ENCODE peak calls at places on chromosome X, in six cellular contexts. Z is endothelial cell, Y is AG04450, D is psoas muscle, I is right atrium auricular region, X is cardiac muscle cell. N is an unnamed sample.
A peak's percentile ranks its signal among the peaks of the same experiment; 100 is the strongest.

GRCh38 chrX:121389976-121390709 is 342.7 kb downstream of the GLUD2 start:
- DNase-seq in Y (no peak), X (no peak), D (no peak), I (no peak), Z (no peak), N (no peak)

GRCh38 chrX:29419774-29420553 is 795.4 kb upstream of the MAGEB2 start:
- DNase-seq in X (peak; percentile 88), Z (no peak), Y (no peak), D (no peak), I (no peak), N (no peak)

GRCh38 chrX:129006491-129006890 is 516.8 kb downstream of the SMARCA1 start:
- DNase-seq in I (no peak), Z (no peak), Y (no peak), D (no peak), X (no peak), N (no peak)

GRCh38 chrX:119398587-119398973 is 556 bp upstream of the SLC25A43 start:
- DNase-seq in D (no peak), I (no peak), X (peak; percentile 22), Z (no peak), Y (no peak), N (no peak)

GRCh38 chrX:31420711-31421151 is 348.9 kb upstream of the FTHL17 start:
- DNase-seq in Y (no peak), D (no peak), I (no peak), Z (no peak), X (peak; percentile 69), N (peak; percentile 0)

GRCh38 chrX:115449742-115450141 is 111.2 kb upstream of the PLS3 start:
- DNase-seq in Z (no peak), I (peak; percentile 64), Y (no peak), D (peak; percentile 66), X (peak; percentile 82), N (no peak)

GRCh38 chrX:51336584-51336983 is 4.0 kb downstream of the NUDT10 start:
- DNase-seq in Y (no peak), Z (peak; percentile 2), D (no peak), I (no peak), X (peak; percentile 52), N (peak; percentile 37)

GRCh38 chrX:74800062-74800461 is 125.2 kb downstream of the NEXMIF start:
- DNase-seq in D (no peak), X (no peak), I (no peak), Y (no peak), Z (no peak), N (peak; percentile 2)

GRCh38 chrX:27445438-27445837 is 17.7 kb downstream of the PPP4R3C start:
- DNase-seq in I (no peak), D (no peak), X (no peak), Z (no peak), Y (no peak), N (no peak)

DNA sequence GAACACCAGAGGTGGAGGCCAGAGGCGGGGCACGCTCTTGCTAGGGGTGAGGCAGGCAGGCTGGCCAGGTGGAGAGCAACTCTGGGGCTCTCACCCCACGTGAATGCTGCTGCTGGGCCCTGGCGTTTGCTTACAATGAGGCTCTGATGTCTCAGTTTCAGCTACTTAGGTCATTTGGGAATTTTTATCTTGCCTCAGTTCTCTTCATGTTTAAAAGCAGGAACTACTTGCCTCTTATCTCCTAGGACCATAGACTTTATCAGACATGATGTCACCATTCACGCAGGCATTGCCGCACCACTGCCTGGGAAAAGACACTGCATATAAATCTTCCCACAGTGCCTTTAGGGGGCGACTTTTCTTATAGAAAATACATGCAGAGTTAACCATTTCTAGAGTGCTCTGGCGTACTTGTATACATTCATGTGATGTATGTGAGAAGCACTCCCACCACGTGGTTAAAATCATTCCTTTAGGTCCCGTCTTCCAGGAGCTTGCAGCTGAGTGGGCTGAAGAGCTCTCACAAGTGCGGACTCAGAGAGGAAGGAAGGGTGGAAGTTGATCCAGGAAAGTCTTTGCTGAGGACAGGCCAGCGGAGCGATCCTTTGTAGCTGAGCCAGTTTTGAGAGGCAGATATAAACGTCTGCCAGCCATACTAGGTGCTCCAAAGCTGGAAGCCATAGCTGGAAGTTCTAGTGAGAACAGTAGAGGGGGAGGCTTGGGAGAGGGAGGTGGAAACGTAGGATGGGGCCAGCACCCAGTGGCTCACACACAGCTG is 84.3 kb upstream of the CLDN34 start:
- DNase-seq in I (no peak), Z (no peak), X (peak; percentile 80), Y (no peak), D (no peak), N (no peak)
- TF ChIP-seq CTCF in I (no peak), Z (no peak), X (peak; percentile 26), Y (peak; percentile 25), D (no peak), N (no peak)

GRCh38 chrX:134764202-134764785 is 106.0 kb upstream of the PLAC1 start:
- DNase-seq in D (no peak), Y (no peak), I (no peak), X (peak; percentile 25), Z (no peak), N (peak; percentile 32)

GRCh38 chrX:134760671-134761070 is 102.4 kb upstream of the PLAC1 start:
- DNase-seq in Z (no peak), D (no peak), X (peak; percentile 44), Y (no peak), I (no peak), N (no peak)

GRCh38 chrX:134758652-134759051 is 100.4 kb upstream of the PLAC1 start:
- DNase-seq in X (no peak), Z (no peak), I (no peak), D (no peak), Y (no peak), N (no peak)

DNA sequence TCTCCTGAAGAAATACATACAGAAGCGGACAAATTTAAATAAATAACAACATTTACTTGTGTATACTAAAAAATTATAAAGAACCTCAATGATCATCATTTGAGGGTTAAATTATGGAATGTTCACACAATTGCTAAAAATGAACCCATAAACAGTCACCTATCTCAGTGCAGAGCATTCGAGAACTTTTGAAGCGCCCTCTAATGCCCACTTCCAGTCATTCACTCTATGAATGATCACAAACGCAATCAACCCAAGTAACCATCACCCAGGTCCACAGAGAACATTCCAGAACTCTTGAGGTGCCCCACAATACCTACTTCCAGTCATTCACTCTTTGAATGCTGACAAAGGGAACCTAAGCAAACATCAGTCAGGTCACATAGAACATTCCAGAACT is 103.5 kb upstream of the PLAC1 start:
- DNase-seq in D (no peak), Y (no peak), Z (no peak), X (peak; percentile 33), I (no peak), N (peak; percentile 4)
- TF ChIP-seq CTCF in D (peak; percentile 6), Y (peak; percentile 25), Z (peak; percentile 14), X (peak; percentile 49), I (peak; percentile 24), N (peak; percentile 31)

DNA sequence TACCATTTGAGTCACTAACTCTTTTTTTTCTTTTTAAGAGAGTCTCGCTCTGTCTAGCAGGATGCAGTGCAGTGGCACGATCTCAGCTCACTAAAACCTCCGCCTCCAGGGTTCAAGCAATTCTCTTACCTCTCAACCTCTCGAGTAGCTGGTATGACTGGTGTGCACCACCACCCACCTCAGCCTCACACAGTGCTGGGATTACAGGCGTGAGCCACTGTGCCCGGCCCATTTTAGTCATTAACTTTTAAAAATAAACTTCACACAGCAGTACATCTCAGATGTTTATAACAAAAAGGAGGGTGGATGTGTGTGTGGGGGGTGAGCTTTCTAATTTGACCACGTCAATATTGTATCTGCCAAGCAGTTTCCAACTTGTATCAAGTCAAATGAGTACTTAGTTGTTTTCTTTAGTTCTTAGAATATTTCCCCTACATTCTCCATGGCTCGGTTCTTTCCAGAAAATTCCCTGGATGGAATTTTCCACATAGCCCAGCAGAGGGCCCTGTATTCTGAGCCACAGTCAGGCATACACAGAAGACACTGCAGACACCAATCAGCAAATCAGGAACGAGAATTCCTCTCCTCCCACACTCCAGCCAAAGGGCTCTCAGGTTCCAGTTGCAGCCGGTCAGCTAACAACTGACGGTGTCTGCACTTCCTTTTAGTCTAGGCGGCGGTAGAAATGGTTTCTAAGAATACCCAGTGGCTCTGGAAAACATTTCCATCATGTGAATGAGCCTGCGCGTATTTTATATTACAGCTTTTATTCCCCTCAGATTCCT is 20.1 kb upstream of the ARAF start:
- DNase-seq in Z (peak; percentile 53), I (peak; percentile 79), D (peak; percentile 78), Y (peak; percentile 76), X (peak; percentile 94), N (peak; percentile 34)
- TF ChIP-seq CTCF in Z (peak; percentile 42), I (peak; percentile 67), D (peak; percentile 47), Y (peak; percentile 63), X (peak; percentile 60), N (no peak)

DNA sequence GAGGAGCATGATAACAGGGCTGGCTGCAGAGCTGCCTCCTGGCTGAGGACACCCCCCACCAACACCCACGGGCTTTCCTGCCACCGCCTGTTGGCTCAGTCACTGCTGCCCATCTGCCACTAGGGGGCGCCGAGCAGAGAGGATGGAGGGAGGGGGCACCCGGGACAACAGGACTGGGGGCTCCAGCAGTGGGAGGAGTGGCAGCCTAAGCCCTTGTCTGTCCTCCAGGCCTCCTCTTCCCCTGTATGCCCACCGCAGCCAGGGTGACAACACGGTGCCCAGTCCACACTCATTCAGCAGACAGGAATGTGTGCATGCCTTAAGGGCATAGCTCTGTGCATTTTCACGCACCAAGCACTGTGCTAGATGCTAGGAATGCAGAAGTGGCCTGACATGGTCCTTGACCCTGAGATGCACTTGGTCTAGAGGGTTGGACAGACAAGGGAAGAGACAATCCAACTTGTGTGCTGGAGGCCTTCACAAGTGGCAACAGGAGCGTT is 149.9 kb downstream of the AMMECR1 start:
- DNase-seq in Y (no peak), D (peak; percentile 60), I (no peak), X (peak; percentile 32), Z (peak; percentile 41), N (peak; percentile 16)
- TF ChIP-seq CTCF in Y (peak; percentile 50), D (peak; percentile 35), I (peak; percentile 61), X (peak; percentile 57), Z (peak; percentile 65), N (peak; percentile 50)

GRCh38 chrX:154761977-154762528 is 611 bp upstream of the DKC1 start:
- DNase-seq in Y (no peak), Z (no peak), I (no peak), X (no peak), D (no peak), N (no peak)

GRCh38 chrX:154758696-154759095 is 4.0 kb upstream of the DKC1 start:
- DNase-seq in X (no peak), I (no peak), Y (no peak), D (no peak), Z (no peak), N (no peak)

GRCh38 chrX:154762529-154763296 is at the start of gene DKC1:
- DNase-seq in Z (peak; percentile 86), Y (peak; percentile 89), X (peak; percentile 97), I (peak; percentile 93), D (peak; percentile 98), N (peak; percentile 93)
- TF ChIP-seq CTCF in Z (no peak), Y (peak; percentile 3), X (no peak), I (no peak), D (no peak), N (no peak)

GRCh38 chrX:13855689-13856425 is 39.0 kb upstream of the GPM6B start:
- DNase-seq in X (no peak), Y (no peak), I (no peak), Z (no peak), D (no peak), N (no peak)

GRCh38 chrX:13857804-13858203 is 40.9 kb upstream of the GPM6B start:
- DNase-seq in Z (no peak), Y (no peak), I (no peak), X (no peak), D (no peak), N (no peak)

GRCh38 chrX:13851996-13852695 is 35.3 kb upstream of the GPM6B start:
- DNase-seq in I (no peak), D (no peak), X (no peak), Z (no peak), Y (no peak), N (peak; percentile 23)
- TF ChIP-seq CTCF in I (no peak), D (no peak), X (no peak), Z (no peak), Y (no peak), N (no peak)